ENCODE peak calls at places on chromosome 10, in seven cellular contexts. Z is fibroblast of villous mesenchyme; Q is GM12865; J is activated naive CD8-positive, alpha-beta T cell treated with anti-CD3 and anti-CD28 coated beads, Interleukin-2, amount 10 ng/mL, durations not matched to agents 7 days and 5 days; A is dorsolateral prefrontal cortex; R is NCI-H1694; P is non-pigmented ciliary epithelial cell. H is an unnamed sample.
A peak's percentile ranks its signal among the peaks of the same experiment; 100 is the strongest.

GRCh38 chr10:71746344-71747037 is 26.8 kb downstream of the VSIR start:
- DNase-seq in Z (no peak), Q (no peak), A (no peak), R (no peak), P (no peak), J (peak; percentile 54), H (no peak)

GRCh38 chr10:132462463-132463332 is 65.7 kb downstream of the PWWP2B start:
- DNase-seq in P (no peak), Z (no peak), Q (no peak), J (peak; percentile 33), A (no peak), R (no peak), H (no peak)

GRCh38 chr10:104441601-104442000 is 88.0 kb downstream of the CFAP58 start:
- DNase-seq in P (peak; percentile 92), R (no peak), Q (no peak), J (no peak), Z (peak; percentile 61), A (no peak), H (no peak)

GRCh38 chr10:86899670-86900276 is 57.6 kb downstream of the MMRN2 start:
- DNase-seq in Q (peak; percentile 66), R (peak; percentile 17), Z (peak; percentile 81), P (no peak), A (peak; percentile 36), J (no peak), H (peak; percentile 63)

GRCh38 chr10:3745582-3745981 is 39.4 kb downstream of the KLF6 start:
- DNase-seq in Z (no peak), Q (no peak), R (no peak), P (no peak), J (no peak), A (no peak), H (no peak)

GRCh38 chr10:48493083-48493871 is 111.6 kb downstream of the ARHGAP22 start:
- DNase-seq in Z (no peak), P (no peak), R (peak; percentile 40), J (no peak), A (no peak), Q (no peak), H (no peak)

GRCh38 chr10:70662362-70663220 is 9.7 kb upstream of the ADAMTS14 start:
- DNase-seq in Q (no peak), A (no peak), R (no peak), Z (peak; percentile 83), J (no peak), P (no peak), H (no peak)

GRCh38 chr10:42940487-42941157 is 136.2 kb upstream of the RET start:
- DNase-seq in A (peak; percentile 8), R (no peak), J (no peak), Z (no peak), Q (no peak), P (no peak), H (no peak)

GRCh38 chr10:784377-784758 is 94.9 kb upstream of the DIP2C start:
- DNase-seq in J (no peak), Q (no peak), A (no peak), R (no peak), Z (no peak), P (no peak), H (no peak)

GRCh38 chr10:122298206-122298597 is 27.1 kb downstream of the BTBD16 start:
- DNase-seq in R (no peak), J (no peak), A (no peak), Q (no peak), P (no peak), Z (no peak), H (no peak)

GRCh38 chr10:36493511-36493880 is 631.9 kb upstream of the ANKRD30A start:
- DNase-seq in Z (no peak), A (no peak), J (no peak), R (no peak), P (no peak), Q (no peak), H (no peak)

GRCh38 chr10:6543431-6544005 is 36.6 kb downstream of the PRKCQ start:
- DNase-seq in J (peak; percentile 69), R (no peak), Z (no peak), A (no peak), P (no peak), Q (peak; percentile 38), H (no peak)

GRCh38 chr10:116835658-116836057 is 13.6 kb upstream of the ENO4 start:
- DNase-seq in J (no peak), Q (no peak), R (no peak), A (no peak), P (no peak), Z (no peak), H (no peak)

GRCh38 chr10:48496105-48496830 is 108.6 kb downstream of the ARHGAP22 start:
- DNase-seq in Q (no peak), A (no peak), R (no peak), P (no peak), Z (no peak), J (no peak), H (no peak)

GRCh38 chr10:43137701-43137970 is 609 bp upstream of the CSGALNACT2 start:
- DNase-seq in A (no peak), J (peak; percentile 64), Q (peak; percentile 42), P (no peak), R (peak; percentile 39), Z (peak; percentile 56), H (no peak)

GRCh38 chr10:110522365-110522988 is 24.8 kb downstream of the DUSP5 start:
- DNase-seq in A (no peak), J (no peak), P (no peak), Q (no peak), Z (peak; percentile 71), R (no peak), H (no peak)

GRCh38 chr10:92880233-92880861 is 32.0 kb downstream of the EXOC6 start:
- DNase-seq in Q (peak; percentile 50), J (no peak), R (peak; percentile 24), P (peak; percentile 26), A (no peak), Z (peak; percentile 65), H (peak; percentile 68)

GRCh38 chr10:83603708-83604107 is 535.6 kb upstream of the GHITM start:
- DNase-seq in Q (peak; percentile 79), R (no peak), P (peak; percentile 31), A (no peak), J (no peak), Z (peak; percentile 36), H (no peak)

GRCh38 chr10:18576586-18576985 is 74.8 kb downstream of the NSUN6 start:
- DNase-seq in P (no peak), J (no peak), A (no peak), Q (no peak), R (no peak), Z (no peak), H (no peak)